ENCODE peak calls at places on chromosomes 2 and 18, in seven cellular contexts. One of them, this sample, is unnamed.

GRCh38 chr2:119649364-119649917 is 29.6 kb upstream of the TMEM177 start:
- DNase-seq in stimulated activated CD8-positive, alpha-beta memory T cell treated with anti-CD3 and anti-CD28 coated beads, Interleukin-12 subunit alpha, Interleukin-12 subunit beta, amount 100 ng/mL, for 1 hour: no peak
- DNase-seq in fibroblast of the aortic adventitia: peak
- DNase-seq in ecto neural progenitor cell: no peak
- DNase-seq in activated naive CD8-positive, alpha-beta T cell treated with anti-CD3 and anti-CD28 coated beads, Interleukin-2, amount 50 U/mL, for 16 hours: no peak
- DNase-seq in stimulated activated CD4-positive, alpha-beta T cell treated with anti-CD3 and anti-CD28 coated beads, Interleukin-2, amount 100 ng/mL, for 48 hours: no peak
- DNase-seq in A673: no peak
- DNase-seq in this sample: no peak

GRCh38 chr18:69820538-69820937 is 127.1 kb downstream of the CD226 start:
- DNase-seq in activated naive CD8-positive, alpha-beta T cell treated with anti-CD3 and anti-CD28 coated beads, Interleukin-2, amount 50 U/mL, for 16 hours: no peak
- DNase-seq in A673: no peak
- DNase-seq in ecto neural progenitor cell: no peak
- DNase-seq in stimulated activated CD4-positive, alpha-beta T cell treated with anti-CD3 and anti-CD28 coated beads, Interleukin-2, amount 100 ng/mL, for 48 hours: no peak
- DNase-seq in fibroblast of the aortic adventitia: no peak
- DNase-seq in stimulated activated CD8-positive, alpha-beta memory T cell treated with anti-CD3 and anti-CD28 coated beads, Interleukin-12 subunit alpha, Interleukin-12 subunit beta, amount 100 ng/mL, for 1 hour: no peak
- DNase-seq in this sample: no peak

GRCh38 chr18:42446195-42446594 is 491.2 kb downstream of the PIK3C3 start:
- DNase-seq in ecto neural progenitor cell: no peak
- DNase-seq in A673: no peak
- DNase-seq in fibroblast of the aortic adventitia: peak
- DNase-seq in activated naive CD8-positive, alpha-beta T cell treated with anti-CD3 and anti-CD28 coated beads, Interleukin-2, amount 50 U/mL, for 16 hours: no peak
- DNase-seq in stimulated activated CD8-positive, alpha-beta memory T cell treated with anti-CD3 and anti-CD28 coated beads, Interleukin-12 subunit alpha, Interleukin-12 subunit beta, amount 100 ng/mL, for 1 hour: no peak
- DNase-seq in stimulated activated CD4-positive, alpha-beta T cell treated with anti-CD3 and anti-CD28 coated beads, Interleukin-2, amount 100 ng/mL, for 48 hours: no peak
- DNase-seq in this sample: no peak

GRCh38 chr2:53593891-53594585 is 173.6 kb upstream of the CHAC2 start:
- DNase-seq in ecto neural progenitor cell: no peak
- DNase-seq in A673: no peak
- DNase-seq in fibroblast of the aortic adventitia: peak
- DNase-seq in activated naive CD8-positive, alpha-beta T cell treated with anti-CD3 and anti-CD28 coated beads, Interleukin-2, amount 50 U/mL, for 16 hours: no peak
- DNase-seq in stimulated activated CD8-positive, alpha-beta memory T cell treated with anti-CD3 and anti-CD28 coated beads, Interleukin-12 subunit alpha, Interleukin-12 subunit beta, amount 100 ng/mL, for 1 hour: no peak
- DNase-seq in stimulated activated CD4-positive, alpha-beta T cell treated with anti-CD3 and anti-CD28 coated beads, Interleukin-2, amount 100 ng/mL, for 48 hours: no peak
- DNase-seq in this sample: no peak

GRCh38 chr2:120365236-120365793 is 19.4 kb downstream of the INHBB start:
- DNase-seq in activated naive CD8-positive, alpha-beta T cell treated with anti-CD3 and anti-CD28 coated beads, Interleukin-2, amount 50 U/mL, for 16 hours: no peak
- DNase-seq in fibroblast of the aortic adventitia: no peak
- DNase-seq in A673: no peak
- DNase-seq in ecto neural progenitor cell: no peak
- DNase-seq in stimulated activated CD8-positive, alpha-beta memory T cell treated with anti-CD3 and anti-CD28 coated beads, Interleukin-12 subunit alpha, Interleukin-12 subunit beta, amount 100 ng/mL, for 1 hour: no peak
- DNase-seq in stimulated activated CD4-positive, alpha-beta T cell treated with anti-CD3 and anti-CD28 coated beads, Interleukin-2, amount 100 ng/mL, for 48 hours: no peak
- DNase-seq in this sample: no peak

GRCh38 chr2:42009657-42010580 is 37.9 kb upstream of the PKDCC start:
- DNase-seq in stimulated activated CD4-positive, alpha-beta T cell treated with anti-CD3 and anti-CD28 coated beads, Interleukin-2, amount 100 ng/mL, for 48 hours: peak
- DNase-seq in ecto neural progenitor cell: no peak
- DNase-seq in A673: no peak
- DNase-seq in activated naive CD8-positive, alpha-beta T cell treated with anti-CD3 and anti-CD28 coated beads, Interleukin-2, amount 50 U/mL, for 16 hours: no peak
- DNase-seq in fibroblast of the aortic adventitia: peak
- DNase-seq in stimulated activated CD8-positive, alpha-beta memory T cell treated with anti-CD3 and anti-CD28 coated beads, Interleukin-12 subunit alpha, Interleukin-12 subunit beta, amount 100 ng/mL, for 1 hour: no peak
- DNase-seq in this sample: no peak

GRCh38 chr2:27959496-27959895 is 69.0 kb downstream of the BABAM2 start:
- DNase-seq in stimulated activated CD8-positive, alpha-beta memory T cell treated with anti-CD3 and anti-CD28 coated beads, Interleukin-12 subunit alpha, Interleukin-12 subunit beta, amount 100 ng/mL, for 1 hour: no peak
- DNase-seq in ecto neural progenitor cell: no peak
- DNase-seq in A673: peak
- DNase-seq in fibroblast of the aortic adventitia: peak
- DNase-seq in stimulated activated CD4-positive, alpha-beta T cell treated with anti-CD3 and anti-CD28 coated beads, Interleukin-2, amount 100 ng/mL, for 48 hours: no peak
- DNase-seq in activated naive CD8-positive, alpha-beta T cell treated with anti-CD3 and anti-CD28 coated beads, Interleukin-2, amount 50 U/mL, for 16 hours: no peak
- DNase-seq in this sample: peak

GRCh38 chr2:25279091-25279651 is 62.6 kb downstream of the DNMT3A start:
- DNase-seq in stimulated activated CD4-positive, alpha-beta T cell treated with anti-CD3 and anti-CD28 coated beads, Interleukin-2, amount 100 ng/mL, for 48 hours: no peak
- DNase-seq in activated naive CD8-positive, alpha-beta T cell treated with anti-CD3 and anti-CD28 coated beads, Interleukin-2, amount 50 U/mL, for 16 hours: no peak
- DNase-seq in ecto neural progenitor cell: no peak
- DNase-seq in A673: no peak
- DNase-seq in stimulated activated CD8-positive, alpha-beta memory T cell treated with anti-CD3 and anti-CD28 coated beads, Interleukin-12 subunit alpha, Interleukin-12 subunit beta, amount 100 ng/mL, for 1 hour: no peak
- DNase-seq in fibroblast of the aortic adventitia: peak
- DNase-seq in this sample: peak

GRCh38 chr2:120685403-120686297 is 50.0 kb upstream of the GLI2 start:
- DNase-seq in stimulated activated CD4-positive, alpha-beta T cell treated with anti-CD3 and anti-CD28 coated beads, Interleukin-2, amount 100 ng/mL, for 48 hours: no peak
- DNase-seq in stimulated activated CD8-positive, alpha-beta memory T cell treated with anti-CD3 and anti-CD28 coated beads, Interleukin-12 subunit alpha, Interleukin-12 subunit beta, amount 100 ng/mL, for 1 hour: no peak
- DNase-seq in ecto neural progenitor cell: no peak
- DNase-seq in activated naive CD8-positive, alpha-beta T cell treated with anti-CD3 and anti-CD28 coated beads, Interleukin-2, amount 50 U/mL, for 16 hours: no peak
- DNase-seq in fibroblast of the aortic adventitia: peak
- DNase-seq in A673: no peak
- DNase-seq in this sample: no peak

GRCh38 chr2:175847128-175847527 is 154.9 kb downstream of the LNPK start:
- DNase-seq in fibroblast of the aortic adventitia: peak
- DNase-seq in stimulated activated CD4-positive, alpha-beta T cell treated with anti-CD3 and anti-CD28 coated beads, Interleukin-2, amount 100 ng/mL, for 48 hours: no peak
- DNase-seq in stimulated activated CD8-positive, alpha-beta memory T cell treated with anti-CD3 and anti-CD28 coated beads, Interleukin-12 subunit alpha, Interleukin-12 subunit beta, amount 100 ng/mL, for 1 hour: no peak
- DNase-seq in activated naive CD8-positive, alpha-beta T cell treated with anti-CD3 and anti-CD28 coated beads, Interleukin-2, amount 50 U/mL, for 16 hours: no peak
- DNase-seq in A673: no peak
- DNase-seq in ecto neural progenitor cell: no peak
- DNase-seq in this sample: no peak

GRCh38 chr2:163717993-163718680 is 17.7 kb downstream of the FIGN start:
- DNase-seq in fibroblast of the aortic adventitia: peak
- DNase-seq in activated naive CD8-positive, alpha-beta T cell treated with anti-CD3 and anti-CD28 coated beads, Interleukin-2, amount 50 U/mL, for 16 hours: no peak
- DNase-seq in stimulated activated CD4-positive, alpha-beta T cell treated with anti-CD3 and anti-CD28 coated beads, Interleukin-2, amount 100 ng/mL, for 48 hours: no peak
- DNase-seq in ecto neural progenitor cell: no peak
- DNase-seq in stimulated activated CD8-positive, alpha-beta memory T cell treated with anti-CD3 and anti-CD28 coated beads, Interleukin-12 subunit alpha, Interleukin-12 subunit beta, amount 100 ng/mL, for 1 hour: no peak
- DNase-seq in A673: no peak
- DNase-seq in this sample: no peak

GRCh38 chr2:105999590-105999989 is 194.5 kb downstream of the UXS1 start:
- DNase-seq in activated naive CD8-positive, alpha-beta T cell treated with anti-CD3 and anti-CD28 coated beads, Interleukin-2, amount 50 U/mL, for 16 hours: no peak
- DNase-seq in ecto neural progenitor cell: no peak
- DNase-seq in stimulated activated CD8-positive, alpha-beta memory T cell treated with anti-CD3 and anti-CD28 coated beads, Interleukin-12 subunit alpha, Interleukin-12 subunit beta, amount 100 ng/mL, for 1 hour: no peak
- DNase-seq in fibroblast of the aortic adventitia: no peak
- DNase-seq in stimulated activated CD4-positive, alpha-beta T cell treated with anti-CD3 and anti-CD28 coated beads, Interleukin-2, amount 100 ng/mL, for 48 hours: no peak
- DNase-seq in A673: no peak
- DNase-seq in this sample: no peak

GRCh38 chr2:60556441-60556997 is 3.1 kb upstream of the BCL11A start:
- DNase-seq in stimulated activated CD4-positive, alpha-beta T cell treated with anti-CD3 and anti-CD28 coated beads, Interleukin-2, amount 100 ng/mL, for 48 hours: no peak
- DNase-seq in stimulated activated CD8-positive, alpha-beta memory T cell treated with anti-CD3 and anti-CD28 coated beads, Interleukin-12 subunit alpha, Interleukin-12 subunit beta, amount 100 ng/mL, for 1 hour: no peak
- DNase-seq in ecto neural progenitor cell: no peak
- DNase-seq in fibroblast of the aortic adventitia: no peak
- DNase-seq in A673: no peak
- DNase-seq in activated naive CD8-positive, alpha-beta T cell treated with anti-CD3 and anti-CD28 coated beads, Interleukin-2, amount 50 U/mL, for 16 hours: no peak
- DNase-seq in this sample: no peak